ENCODE peak calls at places on chromosomes 4 and X, in four cellular contexts. N, H, K and G are unnamed samples.

GRCh38 chrX:148600581-148600980 is 100.2 kb downstream of the AFF2 start:
- DNase-seq in N (no peak), K (no peak), H (no peak), G (no peak)

GRCh38 chr4:140996757-140997156 is 136.5 kb downstream of the RNF150 start:
- DNase-seq in N (peak), K (peak), H (no peak), G (peak)

GRCh38 chrX:53263597-53264094 is 17.7 kb downstream of the IQSEC2 start:
- DNase-seq in H (no peak), N (no peak), K (peak), G (peak)

GRCh38 chrX:118726887-118727685 is at the start of gene IL13RA1:
- DNase-seq in H (peak), K (peak), N (peak), G (peak)

GRCh38 chrX:10173331-10173900 is 16.6 kb downstream of the CLCN4 start:
- DNase-seq in K (peak), N (peak), H (peak), G (peak)

GRCh38 chrX:21683910-21684309 is 25.8 kb upstream of the KLHL34 start:
- DNase-seq in H (no peak), K (no peak), N (no peak), G (no peak)

GRCh38 chrX:150767045-150767395 is 73.8 kb downstream of the MTMR1 start:
- DNase-seq in H (no peak), N (no peak), K (no peak), G (peak)

GRCh38 chr4:165331823-165332222 is 4.4 kb downstream of the MSMO1 start:
- DNase-seq in K (no peak), H (no peak), N (no peak), G (no peak)

GRCh38 chr4:40621592-40622512 is 7.8 kb downstream of the RBM47 start:
- DNase-seq in K (peak), N (peak), H (no peak), G (peak)

GRCh38 chrX:72122621-72123275 is 9.0 kb downstream of the RTL5 start:
- DNase-seq in K (no peak), H (no peak), N (no peak), G (no peak)

GRCh38 chr4:148376151-148376550 is 66.1 kb downstream of the NR3C2 start:
- DNase-seq in K (peak), H (peak), N (peak), G (peak)

GRCh38 chrX:56792270-56793111 is 63.4 kb downstream of the NBDY start:
- DNase-seq in H (no peak), N (no peak), K (no peak), G (no peak)

GRCh38 chr4:122854444-122854843 is 27.8 kb downstream of the FGF2 start:
- DNase-seq in K (no peak), N (no peak), H (no peak), G (no peak)

GRCh38 chr4:2255501-2256155 is 6.3 kb downstream of the MXD4 start:
- DNase-seq in H (no peak), K (no peak), N (no peak), G (no peak)

GRCh38 chrX:151973851-151974335 is 583 bp downstream of the GABRE start:
- DNase-seq in N (peak), H (no peak), K (peak), G (peak)

GRCh38 chrX:101303790-101304189 is 12.7 kb upstream of the TAF7L start:
- DNase-seq in K (no peak), N (no peak), H (no peak), G (no peak)

GRCh38 chr4:126242679-126243390 is 928.1 kb downstream of the FAT4 start:
- DNase-seq in H (no peak), N (no peak), K (no peak), G (peak)

GRCh38 chr4:143763587-143763986 is 63.1 kb upstream of the FREM3 start:
- DNase-seq in K (no peak), N (no peak), H (no peak), G (no peak)

GRCh38 chr4:98300706-98301105 is 39.5 kb downstream of the RAP1GDS1 start:
- DNase-seq in K (no peak), H (no peak), N (no peak), G (no peak)

GRCh38 chr4:72895408-72895807 is 174.1 kb downstream of the COX18 start:
- DNase-seq in H (no peak), K (no peak), N (no peak), G (no peak)

GRCh38 chr4:128615197-128615596 is 194.3 kb upstream of the JADE1 start:
- DNase-seq in N (no peak), K (no peak), H (peak), G (no peak)

GRCh38 chrX:23901805-23902204 is 5.9 kb downstream of the APOO start:
- DNase-seq in K (peak), H (peak), N (peak), G (peak)

GRCh38 chrX:153726286-153727107 is 1.8 kb downstream of the ABCD1 start:
- DNase-seq in H (peak), N (peak), K (no peak), G (peak)